ENCODE peak calls at places on chromosomes 7 and 10, in six cellular contexts. One of them, this sample, is unnamed.

GRCh38 chr7:123242467-123243097 is 42.8 kb upstream of the SLC13A1 start:
- DNase-seq in upper lobe of right lung: no peak
- DNase-seq in WERI-Rb-1: peak; percentile 45
- DNase-seq in brain microvascular endothelial cell: no peak
- DNase-seq in lung: no peak
- DNase-seq in Panc1: no peak
- DNase-seq in this sample: no peak

GRCh38 chr7:28954446-28954845 is 3.7 kb downstream of the TRIL start:
- DNase-seq in lung: no peak
- DNase-seq in WERI-Rb-1: no peak
- DNase-seq in brain microvascular endothelial cell: no peak
- DNase-seq in upper lobe of right lung: no peak
- DNase-seq in Panc1: no peak
- DNase-seq in this sample: no peak

GRCh38 chr10:110429301-110429700 is 68.4 kb upstream of the DUSP5 start:
- DNase-seq in brain microvascular endothelial cell: no peak
- DNase-seq in Panc1: no peak
- DNase-seq in WERI-Rb-1: no peak
- DNase-seq in upper lobe of right lung: peak; percentile 25
- DNase-seq in lung: no peak
- DNase-seq in this sample: no peak

GRCh38 chr7:116777613-116778380 is 84.6 kb upstream of the CAPZA2 start:
- DNase-seq in upper lobe of right lung: no peak
- DNase-seq in Panc1: no peak
- DNase-seq in WERI-Rb-1: no peak
- DNase-seq in lung: no peak
- DNase-seq in brain microvascular endothelial cell: no peak
- DNase-seq in this sample: no peak

GRCh38 chr7:39453743-39454355 is 112.4 kb upstream of the YAE1 start:
- DNase-seq in lung: peak; percentile 47
- DNase-seq in WERI-Rb-1: peak; percentile 64
- DNase-seq in upper lobe of right lung: no peak
- DNase-seq in brain microvascular endothelial cell: peak; percentile 65
- DNase-seq in Panc1: peak; percentile 27
- DNase-seq in this sample: no peak

GRCh38 chr10:127919418-127920191 is 12.7 kb downstream of the PTPRE start:
- DNase-seq in lung: no peak
- DNase-seq in upper lobe of right lung: no peak
- DNase-seq in Panc1: no peak
- DNase-seq in WERI-Rb-1: peak; percentile 44
- DNase-seq in brain microvascular endothelial cell: peak; percentile 75
- DNase-seq in this sample: peak; percentile 81

GRCh38 chr10:6406220-6407033 is 173.6 kb downstream of the PRKCQ start:
- DNase-seq in WERI-Rb-1: no peak
- DNase-seq in Panc1: no peak
- DNase-seq in brain microvascular endothelial cell: peak; percentile 36
- DNase-seq in lung: no peak
- DNase-seq in upper lobe of right lung: no peak
- DNase-seq in this sample: no peak

GRCh38 chr10:18179901-18180300 is 39.7 kb downstream of the CACNB2 start:
- DNase-seq in upper lobe of right lung: no peak
- DNase-seq in Panc1: no peak
- DNase-seq in lung: no peak
- DNase-seq in WERI-Rb-1: no peak
- DNase-seq in brain microvascular endothelial cell: peak; percentile 87
- DNase-seq in this sample: no peak

GRCh38 chr7:120421151-120421651 is 148.2 kb downstream of the KCND2 start:
- DNase-seq in WERI-Rb-1: no peak
- DNase-seq in lung: no peak
- DNase-seq in brain microvascular endothelial cell: no peak
- DNase-seq in upper lobe of right lung: no peak
- DNase-seq in Panc1: no peak
- DNase-seq in this sample: no peak

GRCh38 chr7:149240637-149241036 is 1.2 kb downstream of the ZNF212 start:
- DNase-seq in brain microvascular endothelial cell: no peak
- DNase-seq in Panc1: no peak
- DNase-seq in WERI-Rb-1: no peak
- DNase-seq in upper lobe of right lung: no peak
- DNase-seq in lung: no peak
- DNase-seq in this sample: no peak

GRCh38 chr10:6877351-6878066 is 297.4 kb upstream of the PRKCQ start:
- DNase-seq in WERI-Rb-1: no peak
- DNase-seq in lung: no peak
- DNase-seq in brain microvascular endothelial cell: no peak
- DNase-seq in upper lobe of right lung: no peak
- DNase-seq in Panc1: no peak
- DNase-seq in this sample: no peak

GRCh38 chr10:44742169-44742732 is 168.9 kb upstream of the TMEM72 start:
- DNase-seq in upper lobe of right lung: no peak
- DNase-seq in WERI-Rb-1: no peak
- DNase-seq in lung: no peak
- DNase-seq in Panc1: no peak
- DNase-seq in brain microvascular endothelial cell: no peak
- DNase-seq in this sample: no peak

GRCh38 chr7:74253975-74254857 is at the start of gene RFC2:
- DNase-seq in upper lobe of right lung: peak; percentile 98
- DNase-seq in WERI-Rb-1: peak; percentile 95
- DNase-seq in lung: peak; percentile 96
- DNase-seq in Panc1: peak; percentile 71
- DNase-seq in brain microvascular endothelial cell: peak; percentile 92
- DNase-seq in this sample: peak; percentile 99

GRCh38 chr7:74254858-74255379 is 720 bp upstream of the RFC2 start:
- DNase-seq in Panc1: no peak
- DNase-seq in WERI-Rb-1: no peak
- DNase-seq in upper lobe of right lung: no peak
- DNase-seq in lung: no peak
- DNase-seq in brain microvascular endothelial cell: no peak
- DNase-seq in this sample: no peak

GRCh38 chr7:74256446-74257408 is 2.5 kb upstream of the RFC2 start:
- DNase-seq in Panc1: no peak
- DNase-seq in lung: no peak
- DNase-seq in brain microvascular endothelial cell: peak; percentile 92
- DNase-seq in upper lobe of right lung: no peak
- DNase-seq in WERI-Rb-1: no peak
- DNase-seq in this sample: no peak

GRCh38 chr7:74252893-74253292 is 1.3 kb downstream of the RFC2 start:
- DNase-seq in Panc1: no peak
- DNase-seq in brain microvascular endothelial cell: no peak
- DNase-seq in WERI-Rb-1: no peak
- DNase-seq in upper lobe of right lung: no peak
- DNase-seq in lung: no peak
- DNase-seq in this sample: no peak

DNA sequence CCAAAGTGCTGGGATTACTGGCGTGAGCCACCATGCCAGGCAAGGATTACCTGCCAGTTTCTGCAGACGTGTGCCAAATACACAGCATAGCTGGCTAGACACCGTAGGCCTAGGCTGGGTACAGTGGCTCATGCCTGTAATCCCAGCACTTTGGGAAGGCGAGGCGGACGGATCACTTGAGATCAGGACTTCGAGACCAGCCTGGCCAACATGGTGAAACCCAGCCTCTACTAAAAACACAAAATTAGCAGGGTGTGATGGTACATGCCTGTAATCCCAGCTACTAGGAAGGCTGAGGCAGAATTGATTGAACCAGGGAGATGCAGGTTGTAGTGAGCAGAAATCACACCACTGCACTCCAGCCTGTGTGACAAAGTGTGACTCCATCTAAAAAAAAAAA is 868 bp downstream of the RFC2 start:
- DNase-seq in lung: no peak
- DNase-seq in Panc1: no peak
- DNase-seq in WERI-Rb-1: no peak
- DNase-seq in upper lobe of right lung: no peak
- DNase-seq in brain microvascular endothelial cell: no peak
- DNase-seq in this sample: no peak
- H3K4me3 ChIP-seq in lung: no peak overlapping the region
- H3K4me3 ChIP-seq in Panc1: peak overlapping the region; percentile 74
- H3K4me3 ChIP-seq in WERI-Rb-1: peak overlapping the region; percentile 77
- H3K4me3 ChIP-seq in upper lobe of right lung: peak overlapping the region; percentile 92
- H3K4me3 ChIP-seq in brain microvascular endothelial cell: peak overlapping the region; percentile 79
- H3K4me3 ChIP-seq in this sample: no peak overlapping the region

GRCh38 chr10:77844713-77845454 is 81.7 kb downstream of the DLG5 start:
- DNase-seq in Panc1: no peak
- DNase-seq in upper lobe of right lung: no peak
- DNase-seq in WERI-Rb-1: no peak
- DNase-seq in brain microvascular endothelial cell: peak; percentile 79
- DNase-seq in lung: no peak
- DNase-seq in this sample: no peak

GRCh38 chr10:77845455-77845850 is 81.1 kb downstream of the DLG5 start:
- DNase-seq in upper lobe of right lung: no peak
- DNase-seq in WERI-Rb-1: no peak
- DNase-seq in lung: no peak
- DNase-seq in brain microvascular endothelial cell: no peak
- DNase-seq in Panc1: no peak
- DNase-seq in this sample: no peak

GRCh38 chr10:77842652-77843212 is 83.8 kb downstream of the DLG5 start:
- DNase-seq in Panc1: no peak
- DNase-seq in WERI-Rb-1: no peak
- DNase-seq in lung: no peak
- DNase-seq in upper lobe of right lung: no peak
- DNase-seq in brain microvascular endothelial cell: no peak
- DNase-seq in this sample: no peak

GRCh38 chr10:77843264-77843663 is 83.3 kb downstream of the DLG5 start:
- DNase-seq in brain microvascular endothelial cell: no peak
- DNase-seq in upper lobe of right lung: no peak
- DNase-seq in Panc1: no peak
- DNase-seq in WERI-Rb-1: no peak
- DNase-seq in lung: no peak
- DNase-seq in this sample: no peak

DNA sequence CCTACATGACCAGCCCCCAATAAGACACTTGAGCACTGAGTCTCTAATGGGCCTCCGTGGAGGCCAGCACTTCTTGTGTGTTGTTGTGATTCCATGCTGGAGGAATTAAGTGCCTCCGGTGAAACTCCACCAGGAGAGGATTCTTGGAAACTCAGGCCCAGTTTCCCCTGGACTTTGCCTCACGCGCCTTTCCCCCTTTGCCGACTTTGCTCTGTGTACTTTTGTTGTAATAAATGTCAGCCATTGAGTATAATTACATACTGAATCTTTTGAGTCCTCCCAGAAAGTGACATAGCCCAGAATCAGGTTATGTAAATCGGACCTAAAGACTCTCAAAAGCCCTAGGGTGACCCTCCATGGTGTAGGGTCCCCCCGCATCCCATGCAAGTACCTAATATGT is 82.4 kb downstream of the DLG5 start:
- DNase-seq in upper lobe of right lung: no peak
- DNase-seq in brain microvascular endothelial cell: no peak
- DNase-seq in Panc1: no peak
- DNase-seq in WERI-Rb-1: no peak
- DNase-seq in lung: no peak
- DNase-seq in this sample: no peak
- TF ChIP-seq CTCF in upper lobe of right lung: no peak
- TF ChIP-seq CTCF in brain microvascular endothelial cell: no peak
- TF ChIP-seq CTCF in Panc1: no peak
- TF ChIP-seq CTCF in WERI-Rb-1: no peak
- TF ChIP-seq CTCF in lung: no peak
- TF ChIP-seq CTCF in this sample: no peak

GRCh38 chr10:35751347-35751746 is 109.3 kb upstream of the FZD8 start:
- DNase-seq in Panc1: no peak
- DNase-seq in upper lobe of right lung: no peak
- DNase-seq in lung: no peak
- DNase-seq in WERI-Rb-1: no peak
- DNase-seq in brain microvascular endothelial cell: no peak
- DNase-seq in this sample: no peak

GRCh38 chr10:35749230-35749629 is 107.1 kb upstream of the FZD8 start:
- DNase-seq in Panc1: no peak
- DNase-seq in WERI-Rb-1: no peak
- DNase-seq in upper lobe of right lung: no peak
- DNase-seq in lung: no peak
- DNase-seq in brain microvascular endothelial cell: no peak
- DNase-seq in this sample: no peak

GRCh38 chr10:35758086-35758485 is 116.0 kb upstream of the FZD8 start:
- DNase-seq in brain microvascular endothelial cell: no peak
- DNase-seq in Panc1: no peak
- DNase-seq in WERI-Rb-1: no peak
- DNase-seq in lung: peak; percentile 21
- DNase-seq in upper lobe of right lung: no peak
- DNase-seq in this sample: no peak

GRCh38 chr10:35754489-35754888 is 112.4 kb upstream of the FZD8 start:
- DNase-seq in lung: peak; percentile 4
- DNase-seq in upper lobe of right lung: no peak
- DNase-seq in WERI-Rb-1: no peak
- DNase-seq in brain microvascular endothelial cell: no peak
- DNase-seq in Panc1: no peak
- DNase-seq in this sample: no peak

DNA sequence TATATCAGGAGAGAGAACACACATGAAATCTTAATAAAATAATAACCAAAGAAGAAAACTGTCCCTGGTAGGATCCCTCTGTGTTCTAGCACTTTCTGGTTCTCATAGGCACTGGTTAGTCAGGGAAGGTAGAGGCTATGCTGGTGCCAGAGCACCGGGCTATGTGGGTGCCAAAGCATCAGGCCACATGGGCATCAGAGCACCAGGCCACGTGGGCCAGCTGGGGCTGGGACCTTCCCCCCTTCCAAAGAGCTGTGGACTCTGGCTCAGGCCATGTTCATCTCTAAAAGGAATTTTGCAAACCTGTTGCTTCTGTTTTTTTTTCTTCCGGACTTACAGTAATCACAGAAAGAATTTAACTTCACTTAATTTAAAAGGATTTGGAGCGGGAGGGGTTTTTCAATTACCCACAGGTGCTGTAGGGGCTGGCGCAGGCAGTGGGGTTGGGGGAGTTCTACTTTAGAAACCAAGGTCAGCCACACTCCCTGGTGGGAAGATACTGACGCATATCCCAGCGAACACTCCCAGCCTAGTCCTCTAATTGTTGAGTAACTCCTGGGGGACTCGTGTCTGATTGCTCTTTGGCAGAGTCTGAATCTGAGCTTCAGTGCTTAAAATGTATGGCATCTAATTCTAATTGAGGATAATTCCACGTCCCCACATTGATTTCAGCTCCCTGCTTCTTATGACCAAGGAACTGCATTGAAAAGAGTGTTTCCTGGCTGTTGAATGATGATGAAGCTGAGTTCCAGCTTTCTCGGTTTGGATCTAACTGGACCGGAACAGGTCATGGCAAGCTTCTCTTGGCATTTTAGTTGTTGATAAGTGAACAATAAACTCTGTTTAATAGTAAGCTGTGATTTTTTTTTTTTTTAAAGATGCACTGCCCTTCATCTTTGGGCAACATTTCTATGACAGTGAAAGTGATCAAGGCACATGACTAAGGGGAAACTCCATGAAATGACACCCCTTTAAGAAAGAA is 110.7 kb upstream of the FZD8 start:
- DNase-seq in WERI-Rb-1: no peak
- DNase-seq in brain microvascular endothelial cell: no peak
- DNase-seq in Panc1: no peak
- DNase-seq in upper lobe of right lung: no peak
- DNase-seq in lung: peak; percentile 27
- DNase-seq in this sample: no peak
- H3K4me3 ChIP-seq in WERI-Rb-1: no peak overlapping the region
- H3K4me3 ChIP-seq in brain microvascular endothelial cell: no peak overlapping the region
- H3K4me3 ChIP-seq in Panc1: no peak overlapping the region
- H3K4me3 ChIP-seq in upper lobe of right lung: no peak overlapping the region
- H3K4me3 ChIP-seq in lung: no peak overlapping the region
- H3K4me3 ChIP-seq in this sample: no peak overlapping the region

DNA sequence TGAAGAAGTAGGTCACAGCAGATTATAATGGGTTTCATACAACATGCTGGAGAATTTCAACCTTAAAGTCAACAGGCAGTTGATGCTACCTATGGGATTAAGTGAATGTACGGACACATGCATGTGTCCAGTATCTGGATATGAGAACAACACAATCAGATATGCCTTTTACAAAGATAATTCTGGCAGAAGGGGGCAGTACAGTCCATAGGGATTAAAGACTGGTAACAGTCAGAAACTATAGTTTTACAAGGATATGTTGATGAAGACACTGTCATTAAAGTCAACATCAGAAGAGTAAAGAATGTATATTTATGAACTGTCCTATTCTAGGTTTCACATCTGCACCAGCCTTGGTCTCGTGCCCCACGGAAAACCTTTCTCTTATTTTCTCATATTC is 41.5 kb downstream of the ANKMY2 start:
- DNase-seq in upper lobe of right lung: no peak
- DNase-seq in brain microvascular endothelial cell: no peak
- DNase-seq in Panc1: no peak
- DNase-seq in WERI-Rb-1: no peak
- DNase-seq in lung: no peak
- DNase-seq in this sample: no peak
- TF ChIP-seq CTCF in upper lobe of right lung: peak; percentile 11
- TF ChIP-seq CTCF in brain microvascular endothelial cell: peak; percentile 24
- TF ChIP-seq CTCF in Panc1: peak; percentile 21
- TF ChIP-seq CTCF in WERI-Rb-1: no peak
- TF ChIP-seq CTCF in lung: no peak
- TF ChIP-seq CTCF in this sample: no peak

This sample was measured in lower leg skin.